ENCODE peak calls at places on chromosomes 7 and 10, in four cellular contexts. One of them, this sample, is unnamed.

GRCh38 chr7:117544061-117544460 is 64.2 kb downstream of the CFTR start:
- DNase-seq in GM12878: no peak
- DNase-seq in K562: no peak
- DNase-seq in GM12891: no peak
- DNase-seq in this sample: no peak

GRCh38 chr10:124994573-124995473 is 52.9 kb downstream of the ZRANB1 start:
- DNase-seq in GM12878: no peak
- DNase-seq in K562: no peak
- DNase-seq in GM12891: no peak
- DNase-seq in this sample: no peak

GRCh38 chr10:6692856-6693255 is 112.8 kb upstream of the PRKCQ start:
- DNase-seq in GM12878: no peak
- DNase-seq in K562: no peak
- DNase-seq in GM12891: no peak
- DNase-seq in this sample: no peak

GRCh38 chr10:7410306-7410799 is 481 bp downstream of the SFMBT2 start:
- DNase-seq in GM12878: no peak
- DNase-seq in K562: peak
- DNase-seq in GM12891: no peak
- DNase-seq in this sample: peak

GRCh38 chr7:40676220-40676619 is 541.4 kb downstream of the SUGCT start:
- DNase-seq in GM12878: no peak
- DNase-seq in K562: no peak
- DNase-seq in GM12891: no peak
- DNase-seq in this sample: no peak

GRCh38 chr7:15158141-15158810 is 255.7 kb upstream of the DGKB start:
- DNase-seq in GM12878: no peak
- DNase-seq in K562: no peak
- DNase-seq in GM12891: no peak
- DNase-seq in this sample: no peak

GRCh38 chr10:15419279-15419874 is 48.3 kb upstream of the FAM171A1 start:
- DNase-seq in GM12878: no peak
- DNase-seq in K562: no peak
- DNase-seq in GM12891: no peak
- DNase-seq in this sample: peak

GRCh38 chr10:84423729-84424128 is 95.3 kb downstream of the CCSER2 start:
- DNase-seq in GM12878: no peak
- DNase-seq in K562: no peak
- DNase-seq in GM12891: no peak
- DNase-seq in this sample: no peak

GRCh38 chr10:97427571-97428179 is 1.7 kb downstream of the PGAM1 start:
- DNase-seq in GM12878: no peak
- DNase-seq in K562: no peak
- DNase-seq in GM12891: no peak
- DNase-seq in this sample: no peak

GRCh38 chr10:132113206-132113605 is 47.5 kb downstream of the JAKMIP3 start:
- DNase-seq in GM12878: no peak
- DNase-seq in K562: no peak
- DNase-seq in GM12891: no peak
- DNase-seq in this sample: no peak

GRCh38 chr7:1325646-1326510 is 93.2 kb downstream of the UNCX start:
- DNase-seq in GM12878: no peak
- DNase-seq in K562: no peak
- DNase-seq in GM12891: no peak
- DNase-seq in this sample: no peak

GRCh38 chr10:119026301-119027110 is 3.0 kb upstream of the NANOS1 start:
- DNase-seq in GM12878: no peak
- DNase-seq in K562: no peak
- DNase-seq in GM12891: no peak
- DNase-seq in this sample: no peak

GRCh38 chr10:127872011-127872741 is 20.6 kb downstream of the CLRN3 start:
- DNase-seq in GM12878: no peak
- DNase-seq in K562: no peak
- DNase-seq in GM12891: no peak
- DNase-seq in this sample: no peak

GRCh38 chr7:27680610-27681009 is 17.9 kb upstream of the HIBADH start:
- DNase-seq in GM12878: no peak
- DNase-seq in K562: no peak
- DNase-seq in GM12891: no peak
- DNase-seq in this sample: no peak

GRCh38 chr7:70925411-70926115 is 206.4 kb upstream of the GALNT17 start:
- DNase-seq in GM12878: no peak
- DNase-seq in K562: no peak
- DNase-seq in GM12891: no peak
- DNase-seq in this sample: no peak

GRCh38 chr7:2063562-2064360 is 169.0 kb downstream of the MAD1L1 start:
- DNase-seq in GM12878: no peak
- DNase-seq in K562: no peak
- DNase-seq in GM12891: no peak
- DNase-seq in this sample: no peak

GRCh38 chr10:26067680-26068079 is 133.7 kb downstream of the MYO3A start:
- DNase-seq in GM12878: no peak
- DNase-seq in K562: no peak
- DNase-seq in GM12891: no peak
- DNase-seq in this sample: no peak

GRCh38 chr7:107108951-107109350 is 59.9 kb upstream of the HBP1 start:
- DNase-seq in GM12878: no peak
- DNase-seq in K562: no peak
- DNase-seq in GM12891: no peak
- DNase-seq in this sample: no peak

GRCh38 chr7:50226139-50226538 is 78.4 kb upstream of the IKZF1 start:
- DNase-seq in GM12878: no peak
- DNase-seq in K562: no peak
- DNase-seq in GM12891: no peak
- DNase-seq in this sample: peak

GRCh38 chr7:142300689-142301088 is 42.8 kb upstream of the PRSS58 start:
- DNase-seq in GM12878: no peak
- DNase-seq in K562: peak
- DNase-seq in GM12891: no peak
- DNase-seq in this sample: no peak

GRCh38 chr10:117470733-117471132 is 71.8 kb upstream of the EMX2 start:
- DNase-seq in GM12878: no peak
- DNase-seq in K562: no peak
- DNase-seq in GM12891: no peak
- DNase-seq in this sample: no peak

GRCh38 chr10:59177031-59177861 is 803 bp downstream of the PHYHIPL start:
- DNase-seq in GM12878: no peak
- DNase-seq in K562: no peak
- DNase-seq in GM12891: no peak
- DNase-seq in this sample: no peak

DNA sequence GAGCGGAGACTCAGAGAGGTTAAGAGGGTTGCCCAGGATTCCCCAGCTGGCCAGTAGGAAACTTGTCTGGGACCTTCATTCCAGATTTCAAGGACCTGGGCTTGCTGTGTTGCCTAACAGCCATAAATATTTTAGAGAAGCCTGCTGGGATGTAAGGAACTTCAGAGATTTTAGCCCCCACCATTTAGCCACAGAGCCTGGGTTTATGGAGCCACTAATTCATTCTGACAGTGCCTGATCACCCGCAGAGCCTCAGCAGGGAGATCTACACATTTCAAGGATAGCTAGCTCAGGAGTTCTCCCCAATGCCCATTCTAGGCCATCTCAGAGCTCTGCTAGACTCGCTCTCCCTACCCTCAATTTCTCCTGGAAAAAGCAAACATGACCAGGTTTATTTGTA is 56.5 kb upstream of the TRUB1 start:
- DNase-seq in GM12878: no peak
- DNase-seq in K562: no peak
- DNase-seq in GM12891: no peak
- DNase-seq in this sample: no peak
- TF ChIP-seq SPI1 in GM12878: no peak
- TF ChIP-seq SPI1 in K562: no peak
- TF ChIP-seq SPI1 in GM12891: no peak
- TF ChIP-seq SPI1 in this sample: no peak

GRCh38 chr7:157568071-157568784 is 231.4 kb downstream of the DNAJB6 start:
- DNase-seq in GM12878: no peak
- DNase-seq in K562: no peak
- DNase-seq in GM12891: no peak
- DNase-seq in this sample: no peak
- TF ChIP-seq SPI1 in GM12878: no peak
- TF ChIP-seq SPI1 in K562: no peak
- TF ChIP-seq SPI1 in GM12891: no peak
- TF ChIP-seq SPI1 in this sample: no peak

GRCh38 chr10:19663344-19663743 is 152.9 kb upstream of the PLXDC2 start:
- DNase-seq in GM12878: no peak
- DNase-seq in K562: no peak
- DNase-seq in GM12891: no peak
- DNase-seq in this sample: no peak

DNA sequence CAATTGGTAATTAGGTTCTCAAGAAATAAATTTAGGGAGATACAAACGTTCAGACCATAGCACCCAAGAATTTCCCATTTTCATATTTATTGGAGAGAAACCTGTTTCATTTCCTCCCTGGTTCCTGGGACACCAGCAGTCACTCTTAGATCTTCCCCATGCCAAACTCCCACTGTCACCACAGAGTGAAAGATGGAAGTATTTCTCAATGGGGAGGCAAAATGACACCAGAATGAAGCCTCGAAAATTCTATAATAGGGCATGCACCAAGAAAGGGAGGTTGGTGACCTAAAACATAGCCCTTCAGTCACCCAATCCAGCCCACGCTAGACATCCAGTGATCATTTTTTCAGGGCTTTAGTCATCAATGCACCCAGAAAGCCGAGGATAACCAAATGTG is 148.1 kb upstream of the PLXDC2 start:
- DNase-seq in GM12878: no peak
- DNase-seq in K562: no peak
- DNase-seq in GM12891: no peak
- DNase-seq in this sample: no peak
- TF ChIP-seq SPI1 in GM12878: no peak
- TF ChIP-seq SPI1 in K562: no peak
- TF ChIP-seq SPI1 in GM12891: no peak
- TF ChIP-seq SPI1 in this sample: no peak

GRCh38 chr7:148986737-148987009 is 41.6 kb downstream of the PDIA4 start:
- DNase-seq in GM12878: no peak
- DNase-seq in K562: no peak
- DNase-seq in GM12891: no peak
- DNase-seq in this sample: no peak

GRCh38 chr7:148987010-148987750 is 41.1 kb downstream of the PDIA4 start:
- DNase-seq in GM12878: peak
- DNase-seq in K562: peak
- DNase-seq in GM12891: peak
- DNase-seq in this sample: peak

GRCh38 chr7:148979827-148980226 is 48.5 kb downstream of the PDIA4 start:
- DNase-seq in GM12878: no peak
- DNase-seq in K562: no peak
- DNase-seq in GM12891: no peak
- DNase-seq in this sample: no peak

GRCh38 chr7:148983220-148984146 is 44.8 kb downstream of the PDIA4 start:
- DNase-seq in GM12878: peak
- DNase-seq in K562: peak
- DNase-seq in GM12891: peak
- DNase-seq in this sample: peak

GRCh38 chr7:148982596-148983219 is 45.6 kb downstream of the PDIA4 start:
- DNase-seq in GM12878: no peak
- DNase-seq in K562: no peak
- DNase-seq in GM12891: no peak
- DNase-seq in this sample: no peak
- TF ChIP-seq SPI1 in GM12878: no peak
- TF ChIP-seq SPI1 in K562: no peak
- TF ChIP-seq SPI1 in GM12891: no peak
- TF ChIP-seq SPI1 in this sample: no peak

DNA sequence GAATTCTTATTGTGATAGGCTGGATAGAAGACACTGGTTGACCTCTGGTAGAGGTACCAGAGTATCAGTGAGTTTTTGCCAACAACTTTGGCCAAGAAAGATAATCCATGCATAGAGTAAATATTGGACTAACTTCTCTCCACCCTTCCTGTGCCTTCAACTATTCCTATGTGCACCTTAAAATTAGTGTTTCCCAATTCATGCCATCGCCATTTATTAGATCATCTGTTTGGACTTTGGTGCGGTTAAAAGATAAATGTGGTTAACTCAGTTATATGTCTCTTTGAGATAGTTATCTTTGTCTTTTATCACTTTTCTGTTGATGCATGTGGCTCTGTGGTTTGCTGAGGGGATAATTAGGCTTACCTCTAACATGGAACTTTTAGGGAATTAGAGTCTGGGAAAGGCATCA is 4.6 kb downstream of the PAPSS2 start:
- DNase-seq in GM12878: no peak
- DNase-seq in K562: no peak
- DNase-seq in GM12891: no peak
- DNase-seq in this sample: no peak
- TF ChIP-seq SPI1 in GM12878: no peak
- TF ChIP-seq SPI1 in K562: no peak
- TF ChIP-seq SPI1 in GM12891: no peak
- TF ChIP-seq SPI1 in this sample: no peak

This sample was measured in HL-60.